ENCODE peak calls at places on chromosomes 11 and 22, in four cellular contexts. X is NCI-H460, G is T-cell, J is mesenteric fat pad. V is an unnamed sample.

GRCh38 chr11:46272816-46273427 is 4.5 kb upstream of the CREB3L1 start:
- DNase-seq in X (no peak), G (no peak), J (no peak), V (no peak)

GRCh38 chr11:94671553-94672366 is 96.4 kb upstream of the AMOTL1 start:
- DNase-seq in X (no peak), G (no peak), J (no peak), V (no peak)

GRCh38 chr11:44351006-44351660 is 41.2 kb upstream of the ALX4 start:
- DNase-seq in X (no peak), G (no peak), J (no peak), V (no peak)

GRCh38 chr11:66042227-66043007 is 6.5 kb downstream of the GAL3ST3 start:
- DNase-seq in X (no peak), G (no peak), J (no peak), V (no peak)

GRCh38 chr11:65553301-65554001 is 4.7 kb downstream of the LTBP3 start:
- DNase-seq in X (no peak), G (peak; percentile 82), J (no peak), V (peak; percentile 58)

GRCh38 chr22:50157976-50158375 is 12.6 kb upstream of the PANX2 start:
- DNase-seq in X (no peak), G (no peak), J (no peak), V (no peak)

GRCh38 chr11:47617417-47617809 is 23.2 kb upstream of the C1QTNF4 start:
- DNase-seq in X (no peak), G (no peak), J (no peak), V (no peak)

GRCh38 chr22:22928666-22929380 is 41.2 kb downstream of the IGLL5 start:
- DNase-seq in X (no peak), G (peak; percentile 35), J (no peak), V (peak; percentile 9)

GRCh38 chr11:17906436-17906835 is 106.4 kb downstream of the SERGEF start:
- DNase-seq in X (no peak), G (no peak), J (no peak), V (no peak)

GRCh38 chr22:41380993-41381328 is 781 bp upstream of the TEF start:
- DNase-seq in X (peak; percentile 16), G (no peak), J (no peak), V (no peak)